ENCODE peak calls at places on chromosomes 7 and 10, in four cellular contexts. S, B, T and H are unnamed samples.

GRCh38 chr10:71239946-71240795 is 27.8 kb downstream of the UNC5B start:
- DNase-seq in S (no peak), B (no peak), T (no peak), H (no peak)

GRCh38 chr7:16755397-16755796 is 1.8 kb downstream of the TSPAN13 start:
- DNase-seq in S (no peak), B (no peak), T (no peak), H (no peak)

GRCh38 chr7:141356096-141356495 is 195.1 kb upstream of the AGK start:
- DNase-seq in S (no peak), B (no peak), T (no peak), H (no peak)

GRCh38 chr10:124579003-124579384 is 117.4 kb downstream of the LHPP start:
- DNase-seq in S (no peak), B (no peak), T (no peak), H (no peak)

GRCh38 chr7:131235489-131236317 is 92.0 kb upstream of the MKLN1 start:
- DNase-seq in S (peak; percentile 16), B (no peak), T (no peak), H (no peak)

GRCh38 chr10:48580236-48580635 is 24.6 kb downstream of the ARHGAP22 start:
- DNase-seq in S (no peak), B (no peak), T (no peak), H (no peak)

GRCh38 chr7:50418086-50418515 is 32.0 kb downstream of the FIGNL1 start:
- DNase-seq in S (peak; percentile 66), B (no peak), T (peak; percentile 79), H (peak; percentile 89)

GRCh38 chr10:14466256-14466655 is 135.5 kb upstream of the FRMD4A start:
- DNase-seq in S (no peak), B (no peak), T (no peak), H (no peak)

GRCh38 chr10:20254497-20254896 is 438.3 kb downstream of the PLXDC2 start:
- DNase-seq in S (no peak), B (no peak), T (no peak), H (no peak)

GRCh38 chr10:62426086-62426485 is 51.9 kb downstream of the ZNF365 start:
- DNase-seq in S (no peak), B (no peak), T (no peak), H (no peak)

GRCh38 chr7:130294314-130294713 is 1.4 kb downstream of the CPA4 start:
- DNase-seq in S (no peak), B (no peak), T (no peak), H (no peak)

GRCh38 chr7:100942038-100942774 is 7.1 kb upstream of the MUC3A start:
- DNase-seq in S (no peak), B (no peak), T (no peak), H (no peak)

GRCh38 chr10:44925224-44925623 is 14.1 kb downstream of the TMEM72 start:
- DNase-seq in S (peak; percentile 60), B (no peak), T (peak; percentile 45), H (peak; percentile 79)

GRCh38 chr7:95845007-95845406 is 72.7 kb downstream of the DYNC1I1 start:
- DNase-seq in S (no peak), B (no peak), T (no peak), H (no peak)

GRCh38 chr10:3786295-3786981 is 1.4 kb upstream of the KLF6 start:
- DNase-seq in S (peak; percentile 85), B (no peak), T (no peak), H (peak; percentile 68)

GRCh38 chr10:44310762-44311562 is 73.9 kb downstream of the CXCL12 start:
- DNase-seq in S (no peak), B (no peak), T (peak; percentile 93), H (peak; percentile 89)

GRCh38 chr10:21164687-21165086 is 267.6 kb upstream of the NEBL start:
- DNase-seq in S (no peak), B (no peak), T (no peak), H (no peak)

GRCh38 chr7:12067156-12067831 is 143.8 kb upstream of the TMEM106B start:
- DNase-seq in S (peak; percentile 48), B (peak; percentile 5), T (peak; percentile 31), H (peak; percentile 74)

GRCh38 chr7:154928136-154929005 is 74.6 kb downstream of the PAXIP1 start:
- DNase-seq in S (peak; percentile 95), B (peak; percentile 99), T (peak; percentile 87), H (no peak)

GRCh38 chr10:79079490-79080355 is 11.0 kb downstream of the ZMIZ1 start:
- DNase-seq in S (no peak), B (no peak), T (no peak), H (no peak)

GRCh38 chr10:121455377-121455776 is 142.9 kb downstream of the FGFR2 start:
- DNase-seq in S (no peak), B (no peak), T (no peak), H (no peak)
- TF ChIP-seq SP1 in S (no peak), B (no peak), T (no peak), H (no peak)

DNA sequence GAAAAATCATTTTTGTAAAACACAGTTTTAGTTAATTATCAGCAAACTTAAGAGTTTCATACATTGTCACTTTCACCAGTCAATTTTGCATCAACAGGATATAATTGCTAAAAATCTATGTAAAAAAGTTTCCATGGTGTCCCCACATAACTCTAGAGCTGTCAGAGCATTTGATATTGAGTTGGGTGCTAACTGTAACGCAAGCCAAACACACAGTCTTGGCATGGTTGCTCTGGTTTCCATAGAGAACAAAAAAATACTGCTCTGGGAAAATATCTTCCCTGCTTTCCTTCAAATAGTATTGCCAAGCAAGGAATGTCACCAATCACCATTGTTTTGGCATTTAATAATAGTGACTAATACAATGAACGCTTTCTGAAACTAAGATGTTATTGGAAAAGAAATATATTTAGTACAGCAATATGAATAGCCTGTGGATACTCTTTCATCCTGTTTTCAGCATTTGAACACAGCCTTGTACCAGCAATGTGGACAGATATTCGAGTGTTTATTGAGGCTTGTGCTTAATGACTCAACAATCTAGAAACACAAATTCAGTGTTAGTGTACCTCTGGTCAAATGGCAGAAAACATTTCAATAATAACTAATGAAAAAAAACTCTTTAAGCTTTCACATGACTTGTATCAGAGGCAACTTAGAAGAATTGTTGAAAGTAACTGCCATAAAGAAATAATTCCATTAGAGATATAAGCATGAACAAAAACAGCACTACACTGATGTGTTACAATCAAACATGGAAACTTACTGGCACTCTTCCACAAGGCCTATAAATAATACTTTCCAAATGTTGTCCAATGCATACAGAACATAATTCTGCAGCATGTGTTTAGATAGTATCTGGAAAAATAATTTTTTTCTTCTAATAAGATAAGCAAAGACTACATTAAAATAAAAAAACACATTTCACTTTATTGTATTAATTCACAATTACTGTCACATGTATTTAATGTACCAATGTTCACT is 1469.5 kb upstream of the CELF2 start:
- DNase-seq in S (no peak), B (no peak), T (no peak), H (no peak)
- TF ChIP-seq ETV6 in S (no peak), B (no peak), T (no peak), H (no peak)

GRCh38 chr7:70419816-70420215 is 712.1 kb upstream of the GALNT17 start:
- DNase-seq in S (no peak), B (no peak), T (no peak), H (no peak)
- TF ChIP-seq USF2 in S (no peak), B (no peak), T (no peak), H (no peak)

GRCh38 chr10:127824826-127825225 is 67.9 kb downstream of the CLRN3 start:
- DNase-seq in S (no peak), B (no peak), T (no peak), H (no peak)
- TF ChIP-seq SP1 in S (no peak), B (no peak), T (no peak), H (no peak)

GRCh38 chr10:89352039-89352597 is 24.3 kb downstream of the IFIT3 start:
- DNase-seq in S (peak; percentile 89), B (no peak), T (no peak), H (no peak)
- TF ChIP-seq ETV6 in S (no peak), B (no peak), T (no peak), H (no peak)

GRCh38 chr7:1569440-1569832 is 396 bp downstream of the PSMG3 start:
- DNase-seq in S (no peak), B (no peak), T (no peak), H (no peak)

GRCh38 chr7:1569016-1569415 is 816 bp downstream of the PSMG3 start:
- DNase-seq in S (no peak), B (no peak), T (peak; percentile 58), H (no peak)

GRCh38 chr7:1567893-1568292 is 1.9 kb downstream of the PSMG3 start:
- DNase-seq in S (no peak), B (no peak), T (no peak), H (no peak)

GRCh38 chr7:1566687-1567081 is 3.1 kb downstream of the PSMG3 start:
- DNase-seq in S (no peak), B (no peak), T (no peak), H (no peak)

GRCh38 chr7:1567082-1567771 is 2.6 kb downstream of the PSMG3 start:
- DNase-seq in S (no peak), B (no peak), T (peak; percentile 51), H (no peak)
- TF ChIP-seq USF2 in S (no peak), B (no peak), T (peak; percentile 23), H (no peak)

DNA sequence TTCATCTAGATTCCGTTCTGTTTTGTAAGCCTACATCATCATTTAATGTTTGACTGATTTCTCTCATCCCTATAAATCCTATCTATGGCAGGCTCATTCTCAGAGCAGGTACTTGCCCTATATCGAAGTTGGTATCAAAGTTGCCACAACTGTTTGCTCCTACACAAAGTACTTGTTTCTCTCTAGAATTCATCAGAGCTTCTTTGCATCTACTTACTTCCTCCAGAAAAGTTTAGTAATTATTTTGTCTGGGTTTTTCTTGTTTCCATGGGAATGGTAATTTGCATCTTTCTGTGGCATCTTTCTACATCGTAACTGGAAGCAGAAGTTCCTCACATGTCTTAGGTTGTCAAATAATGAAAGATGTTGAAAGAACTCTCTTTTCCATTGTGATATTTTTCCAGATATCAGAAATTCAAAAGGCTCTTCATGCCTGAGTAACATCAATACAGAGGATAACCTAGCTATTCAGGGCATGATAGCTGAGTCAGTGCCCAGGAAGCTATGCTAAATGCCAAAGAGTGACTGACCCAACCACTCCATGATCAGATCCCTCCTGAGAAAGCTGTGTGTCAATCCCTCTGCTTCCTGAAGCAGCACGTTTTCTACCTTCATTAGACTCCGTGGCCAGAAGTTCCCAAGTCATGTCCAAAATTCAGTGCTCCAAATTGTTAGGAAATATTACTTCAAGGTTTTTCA is 216.3 kb downstream of the VTI1A start:
- DNase-seq in S (peak; percentile 10), B (no peak), T (no peak), H (no peak)
- TF ChIP-seq SP1 in S (no peak), B (no peak), T (no peak), H (no peak)

GRCh38 chr10:132452651-132453469 is 55.9 kb downstream of the PWWP2B start:
- DNase-seq in S (peak; percentile 49), B (no peak), T (peak; percentile 87), H (peak; percentile 87)
- TF ChIP-seq ETV6 in S (no peak), B (no peak), T (no peak), H (no peak)

DNA sequence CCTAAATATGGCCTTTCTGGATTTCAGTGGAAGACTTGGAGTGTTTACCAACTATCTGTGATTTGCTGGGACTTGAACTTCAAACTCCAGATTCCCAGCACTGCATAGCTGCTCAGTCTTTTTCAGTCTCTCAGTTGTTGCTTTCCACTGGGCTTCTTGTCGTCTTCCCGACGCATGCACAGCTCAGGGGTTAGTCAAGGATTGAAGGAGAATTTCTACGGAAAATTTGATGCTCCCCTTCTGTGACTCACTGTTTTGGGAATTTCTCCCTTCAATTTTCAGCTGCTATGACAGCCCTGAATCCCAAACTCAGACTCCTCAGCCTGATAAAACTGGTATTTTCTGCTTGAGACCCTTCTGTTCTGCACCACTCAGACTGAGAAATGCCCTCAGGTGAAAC is 91.7 kb downstream of the CYP26A1 start:
- DNase-seq in S (no peak), B (no peak), T (no peak), H (no peak)
- TF ChIP-seq USF2 in S (no peak), B (no peak), T (no peak), H (no peak)